ENCODE peak calls at places on chromosomes 4 and X, in seven cellular contexts. X is T-helper 1 cell; E is stimulated activated CD8-positive, alpha-beta memory T cell treated with anti-CD3 and anti-CD28 coated beads, Interleukin-15, amount 100 ng/mL, for 4 hours; H is EH; G is CMK; W is spleen; Y is tibial nerve. S is an unnamed sample.

GRCh38 chr4:114677346-114677979 is 78.9 kb downstream of the UGT8 start:
- DNase-seq in X (no peak), E (no peak), H (no peak), G (no peak), W (no peak), Y (no peak), S (no peak)

GRCh38 chr4:38489924-38490639 is 173.9 kb upstream of the KLF3 start:
- DNase-seq in X (no peak), E (no peak), H (peak; percentile 15), G (no peak), W (no peak), Y (no peak), S (no peak)

GRCh38 chr4:114005569-114006442 is 26.4 kb upstream of the ARSJ start:
- DNase-seq in X (no peak), E (no peak), H (peak; percentile 75), G (no peak), W (no peak), Y (no peak), S (no peak)

GRCh38 chr4:158656439-158656838 is 15.2 kb downstream of the C4orf46 start:
- DNase-seq in X (no peak), E (no peak), H (no peak), G (no peak), W (no peak), Y (no peak), S (no peak)

GRCh38 chr4:64230709-64231310 is 178.4 kb downstream of the TECRL start:
- DNase-seq in X (no peak), E (no peak), H (peak; percentile 0), G (peak; percentile 20), W (no peak), Y (no peak), S (no peak)

GRCh38 chr4:87931932-87932331 is 43.6 kb upstream of the SPP1 start:
- DNase-seq in X (no peak), E (no peak), H (no peak), G (no peak), W (no peak), Y (no peak), S (no peak)

GRCh38 chr4:120658772-120659171 is 263.8 kb downstream of the PRDM5 start:
- DNase-seq in X (no peak), E (no peak), H (no peak), G (peak; percentile 4), W (no peak), Y (no peak), S (no peak)

GRCh38 chrX:16851421-16851820 is 18.7 kb downstream of the RBBP7 start:
- DNase-seq in X (no peak), E (no peak), H (no peak), G (no peak), W (no peak), Y (no peak), S (no peak)

GRCh38 chr4:4420421-4420820 is 33.5 kb downstream of the NSG1 start:
- DNase-seq in X (no peak), E (no peak), H (no peak), G (no peak), W (no peak), Y (no peak), S (no peak)

GRCh38 chr4:53551963-53552362 is 39.3 kb downstream of the LNX1 start:
- DNase-seq in X (no peak), E (no peak), H (peak; percentile 60), G (no peak), W (no peak), Y (no peak), S (no peak)

GRCh38 chr4:177384856-177385396 is 57.3 kb downstream of the AGA start:
- DNase-seq in X (no peak), E (no peak), H (no peak), G (no peak), W (no peak), Y (no peak), S (no peak)

GRCh38 chrX:109830157-109830703 is 97.2 kb upstream of the ACSL4 start:
- DNase-seq in X (no peak), E (no peak), H (no peak), G (no peak), W (no peak), Y (no peak), S (no peak)

GRCh38 chr4:20378181-20378580 is 126.5 kb downstream of the SLIT2 start:
- DNase-seq in X (no peak), E (no peak), H (peak; percentile 18), G (no peak), W (no peak), Y (no peak), S (no peak)

GRCh38 chr4:124111411-124111810 is 601.1 kb downstream of the ANKRD50 start:
- DNase-seq in X (no peak), E (no peak), H (no peak), G (no peak), W (no peak), Y (no peak), S (no peak)

GRCh38 chr4:36235306-36235705 is 9.0 kb downstream of the ARAP2 start:
- DNase-seq in X (no peak), E (no peak), H (no peak), G (no peak), W (no peak), Y (no peak), S (no peak)

GRCh38 chrX:150334100-150334499 is 29.0 kb upstream of the MAMLD1 start:
- DNase-seq in X (no peak), E (no peak), H (no peak), G (no peak), W (no peak), Y (no peak), S (no peak)

S was measured in T-helper 17 cell.